ENCODE peak calls at places on chromosomes 5 and 9, in six cellular contexts. Y is A549; Q is right atrium auricular region; O is CD4-positive, alpha-beta memory T cell; S is kidney; J is A673. L is an unnamed sample. For H3K9me3, the result is how much of the 10 kb centered on the place peaks cover.

GRCh38 chr5:127492854-127493738 is 24.3 kb upstream of the PRRC1 start:
- DNase-seq in Y (peak), Q (no peak), O (peak), S (no peak), J (peak), L (no peak)

GRCh38 chr9:78566948-78567675 is 270.2 kb downstream of the PSAT1 start:
- DNase-seq in Y (no peak), Q (no peak), O (no peak), S (no peak), J (no peak), L (no peak)

GRCh38 chr9:133991964-133992779 is at the start of gene VAV2:
- DNase-seq in Y (peak), Q (no peak), O (peak), S (peak), J (peak), L (no peak)

GRCh38 chr5:151082976-151083651 is 2.3 kb upstream of the TNIP1 start:
- DNase-seq in Y (peak), Q (no peak), O (peak), S (no peak), J (no peak), L (peak)

GRCh38 chr9:116842658-116843057 is 155.6 kb downstream of the TRIM32 start:
- DNase-seq in Y (no peak), Q (no peak), O (no peak), S (no peak), J (no peak), L (no peak)

GRCh38 chr5:171542504-171543150 is 123.2 kb downstream of the FGF18 start:
- DNase-seq in Y (no peak), Q (no peak), O (no peak), S (peak), J (no peak), L (no peak)

GRCh38 chr9:98345011-98345410 is 89.6 kb upstream of the TBC1D2 start:
- DNase-seq in Y (no peak), Q (no peak), O (no peak), S (no peak), J (no peak), L (no peak)

GRCh38 chr9:133569109-133569785 is 34.7 kb downstream of the ADAMTSL2 start:
- DNase-seq in Y (no peak), Q (no peak), O (no peak), S (no peak), J (no peak), L (no peak)

GRCh38 chr9:22022396-22022795 is 13.3 kb upstream of the CDKN2B start:
- DNase-seq in Y (no peak), Q (no peak), O (no peak), S (no peak), J (no peak), L (no peak)

GRCh38 chr5:56496581-56497063 is 263.5 kb upstream of the ANKRD55 start:
- DNase-seq in Y (no peak), Q (no peak), O (no peak), S (no peak), J (no peak), L (no peak)

GRCh38 chr9:79709945-79710674 is 138.3 kb downstream of the TLE4 start:
- DNase-seq in Y (no peak), Q (no peak), O (no peak), S (no peak), J (no peak), L (no peak)

GRCh38 chr9:133989554-133990365 is 2.4 kb downstream of the VAV2 start:
- DNase-seq in Y (no peak), Q (no peak), O (no peak), S (peak), J (no peak), L (no peak)

GRCh38 chr5:136028782-136029742 is at the start of gene TGFBI:
- DNase-seq in Y (peak), Q (peak), O (peak), S (peak), J (peak), L (peak)

GRCh38 chr5:126745259-126745992 is 31.5 kb upstream of the LMNB1 start:
- DNase-seq in Y (no peak), Q (no peak), O (no peak), S (no peak), J (no peak), L (no peak)

GRCh38 chr5:130642461-130642860 is 522.6 kb downstream of the HINT1 start:
- DNase-seq in Y (no peak), Q (no peak), O (no peak), S (no peak), J (no peak), L (no peak)

GRCh38 chr5:163846512-163846911 is 341.1 kb downstream of the MAT2B start:
- DNase-seq in Y (no peak), Q (no peak), O (no peak), S (no peak), J (no peak), L (no peak)

GRCh38 chr9:75039006-75039405 is 10.9 kb upstream of the CARNMT1 start:
- DNase-seq in Y (no peak), Q (no peak), O (no peak), S (no peak), J (no peak), L (no peak)

GRCh38 chr9:5569357-5569756 is 59.0 kb downstream of the PDCD1LG2 start:
- DNase-seq in Y (no peak), Q (no peak), O (no peak), S (no peak), J (no peak), L (no peak)

GRCh38 chr9:128902351-128903078 is 18.3 kb upstream of the PHYHD1 start:
- DNase-seq in Y (no peak), Q (no peak), O (peak), S (peak), J (no peak), L (peak)

GRCh38 chr5:134125195-134126015 is 10.9 kb downstream of the TCF7 start:
- DNase-seq in Y (no peak), Q (no peak), O (no peak), S (no peak), J (no peak), L (no peak)

GRCh38 chr5:132012385-132013005 is 1.0 kb upstream of the ACSL6 start:
- DNase-seq in Y (no peak), Q (no peak), O (no peak), S (peak), J (peak), L (no peak)

GRCh38 chr5:31911291-31912265 is 262.5 kb downstream of the GOLPH3 start:
- DNase-seq in Y (no peak), Q (no peak), O (no peak), S (no peak), J (no peak), L (no peak)

GRCh38 chr5:131413605-131414559 is 150.0 kb downstream of the CDC42SE2 start:
- DNase-seq in Y (no peak), Q (no peak), O (no peak), S (no peak), J (peak), L (no peak)

GRCh38 chr9:75188756-75189155 is 100.4 kb downstream of the OSTF1 start:
- DNase-seq in Y (no peak), Q (no peak), O (no peak), S (no peak), J (no peak), L (no peak)

GRCh38 chr9:137294684-137295312 is 7.3 kb downstream of the NRARP start:
- DNase-seq in Y (no peak), Q (no peak), O (peak), S (peak), J (peak), L (no peak)

GRCh38 chr9:78133751-78134150 is 102.1 kb upstream of the CEP78 start:
- DNase-seq in Y (no peak), Q (no peak), O (no peak), S (no peak), J (no peak), L (no peak)

GRCh38 chr5:54087436-54087835 is 222.9 kb downstream of the ARL15 start:
- DNase-seq in Y (no peak), Q (no peak), O (no peak), S (no peak), J (no peak), L (no peak)

GRCh38 chr5:107673106-107673367 is 2.3 kb upstream of the EFNA5 start:
- DNase-seq in Y (no peak), Q (no peak), O (no peak), S (no peak), J (no peak), L (no peak)

GRCh38 chr5:177433658-177434217 is 7.3 kb downstream of the GRK6 start:
- DNase-seq in Y (no peak), Q (no peak), O (no peak), S (no peak), J (no peak), L (no peak)

GRCh38 chr9:86721843-86722705 is 225.2 kb downstream of the GAS1 start:
- DNase-seq in Y (no peak), Q (peak), O (no peak), S (no peak), J (peak), L (no peak)

GRCh38 chr9:77763566-77763965 is 115.4 kb upstream of the GNA14 start:
- DNase-seq in Y (no peak), Q (no peak), O (no peak), S (no peak), J (no peak), L (no peak)

GRCh38 chr5:139561655-139562451 is 714 bp downstream of the UBE2D2 start:
- DNase-seq in Y (peak), Q (peak), O (no peak), S (no peak), J (peak), L (peak)

GRCh38 chr9:100111235-100111634 is 12.2 kb downstream of the INVS start:
- DNase-seq in Y (no peak), Q (peak), O (no peak), S (peak), J (peak), L (no peak)

GRCh38 chr5:96377167-96377566 is 55.9 kb downstream of the PCSK1 start:
- DNase-seq in Y (no peak), Q (no peak), O (no peak), S (no peak), J (no peak), L (no peak)

GRCh38 chr9:89701221-89701798 is 96.5 kb downstream of the GADD45G start:
- DNase-seq in Y (no peak), Q (no peak), O (peak), S (no peak), J (no peak), L (peak)

GRCh38 chr5:149857499-149857898 is 87.1 kb downstream of the PDE6A start:
- DNase-seq in Y (no peak), Q (peak), O (no peak), S (peak), J (peak), L (no peak)

GRCh38 chr5:93598141-93598996 is 15.3 kb downstream of the NR2F1 start:
- DNase-seq in Y (no peak), Q (no peak), O (no peak), S (peak), J (no peak), L (no peak)

GRCh38 chr9:33835625-33836260 is 18.8 kb downstream of the UBE2R2 start:
- DNase-seq in Y (no peak), Q (peak), O (no peak), S (no peak), J (no peak), L (no peak)

GRCh38 chr9:101758300-101758930 is 20.0 kb upstream of the GRIN3A start:
- DNase-seq in Y (no peak), Q (no peak), O (no peak), S (no peak), J (peak), L (no peak)
- H3K9me3 ChIP-seq in Y (under half), Q (under half), O (under half), S (under half), J (under half), L (under half)

GRCh38 chr5:2704111-2704510 is 47.4 kb downstream of the IRX2 start:
- DNase-seq in Y (no peak), Q (no peak), O (no peak), S (no peak), J (no peak), L (no peak)

GRCh38 chr5:2702096-2702879 is 49.2 kb downstream of the IRX2 start:
- DNase-seq in Y (no peak), Q (no peak), O (no peak), S (no peak), J (no peak), L (no peak)

GRCh38 chr5:2704806-2705645 is 46.5 kb downstream of the IRX2 start:
- DNase-seq in Y (no peak), Q (no peak), O (no peak), S (no peak), J (no peak), L (no peak)

GRCh38 chr5:2703041-2703440 is 48.4 kb downstream of the IRX2 start:
- DNase-seq in Y (no peak), Q (no peak), O (no peak), S (no peak), J (no peak), L (no peak)

DNA sequence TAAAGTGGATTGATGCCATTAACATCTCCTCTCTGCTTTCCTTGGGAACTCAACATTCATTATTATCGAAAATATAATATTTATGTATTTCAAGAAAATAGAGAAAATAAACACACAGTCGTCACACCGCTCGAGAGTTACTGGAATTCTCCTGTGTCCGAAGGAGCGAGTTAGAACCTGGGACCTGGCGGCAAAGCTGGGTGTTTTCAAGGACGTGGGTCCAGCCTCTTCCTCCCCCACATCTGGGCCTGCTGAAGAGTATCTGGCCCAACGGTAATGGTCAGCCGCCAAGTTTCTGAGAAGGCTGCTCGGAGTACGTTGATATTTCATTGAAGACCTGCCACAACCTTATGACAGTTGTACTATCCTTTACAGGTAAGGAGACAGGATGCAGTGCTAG is 47.9 kb downstream of the IRX2 start:
- DNase-seq in Y (no peak), Q (no peak), O (no peak), S (no peak), J (no peak), L (no peak)
- H3K9me3 ChIP-seq in Y (under half), Q (under half), O (under half), S (under half), J (under half), L (under half)

GRCh38 chr9:120926397-120926928 is at the start of gene TRAF1:
- DNase-seq in Y (no peak), Q (no peak), O (no peak), S (no peak), J (no peak), L (no peak)

GRCh38 chr9:120927125-120928014 is 774 bp upstream of the TRAF1 start:
- DNase-seq in Y (no peak), Q (no peak), O (no peak), S (no peak), J (no peak), L (no peak)

GRCh38 chr9:120928720-120929389 is 2.3 kb upstream of the TRAF1 start:
- DNase-seq in Y (peak), Q (peak), O (peak), S (peak), J (peak), L (peak)

GRCh38 chr9:120929392-120929791 is 2.8 kb upstream of the TRAF1 start:
- DNase-seq in Y (no peak), Q (no peak), O (no peak), S (no peak), J (no peak), L (no peak)

DNA sequence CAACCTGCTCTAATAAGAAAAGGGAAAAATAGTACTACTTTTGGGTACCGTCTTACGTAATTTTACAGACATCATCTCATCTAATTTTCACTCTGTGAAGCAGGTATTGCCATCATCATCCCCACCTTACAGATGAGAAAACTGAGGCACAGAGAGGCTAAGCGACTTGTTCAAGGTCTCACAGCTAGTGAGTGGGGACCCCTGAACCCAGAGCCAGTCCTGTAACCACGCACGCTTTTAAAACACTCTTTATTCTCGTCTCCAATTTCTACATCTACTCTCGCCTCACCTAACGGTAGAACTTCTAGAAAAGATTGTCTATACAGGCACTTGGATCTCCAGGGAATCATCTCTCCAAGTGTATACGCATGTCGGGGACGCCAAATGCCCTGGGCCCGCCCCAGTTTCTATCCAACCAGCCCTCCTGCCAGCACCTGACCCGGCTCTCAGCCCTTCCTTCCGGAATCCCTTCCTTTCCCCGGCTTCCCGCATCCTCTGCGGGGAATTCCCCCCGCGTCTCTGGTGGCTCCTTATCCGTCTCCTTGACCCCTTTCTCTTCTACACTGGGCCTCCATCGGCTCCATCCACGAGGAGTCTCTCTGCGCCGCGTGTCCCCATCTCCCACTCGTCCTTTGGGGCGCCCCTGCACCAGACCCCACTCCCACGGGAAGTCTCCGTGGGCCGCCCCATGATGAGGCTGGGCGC is 1.6 kb upstream of the TRAF1 start:
- DNase-seq in Y (no peak), Q (no peak), O (no peak), S (peak), J (peak), L (peak)
- H3K9me3 ChIP-seq in Y (under half), Q (under half), O (under half), S (under half), J (under half), L (under half)

GRCh38 chr5:43320846-43321245 is 7.6 kb upstream of the HMGCS1 start:
- DNase-seq in Y (no peak), Q (no peak), O (no peak), S (no peak), J (no peak), L (no peak)
- H3K9me3 ChIP-seq in Y (under half), Q (under half), O (under half), S (under half), J (under half), L (under half)

DNA sequence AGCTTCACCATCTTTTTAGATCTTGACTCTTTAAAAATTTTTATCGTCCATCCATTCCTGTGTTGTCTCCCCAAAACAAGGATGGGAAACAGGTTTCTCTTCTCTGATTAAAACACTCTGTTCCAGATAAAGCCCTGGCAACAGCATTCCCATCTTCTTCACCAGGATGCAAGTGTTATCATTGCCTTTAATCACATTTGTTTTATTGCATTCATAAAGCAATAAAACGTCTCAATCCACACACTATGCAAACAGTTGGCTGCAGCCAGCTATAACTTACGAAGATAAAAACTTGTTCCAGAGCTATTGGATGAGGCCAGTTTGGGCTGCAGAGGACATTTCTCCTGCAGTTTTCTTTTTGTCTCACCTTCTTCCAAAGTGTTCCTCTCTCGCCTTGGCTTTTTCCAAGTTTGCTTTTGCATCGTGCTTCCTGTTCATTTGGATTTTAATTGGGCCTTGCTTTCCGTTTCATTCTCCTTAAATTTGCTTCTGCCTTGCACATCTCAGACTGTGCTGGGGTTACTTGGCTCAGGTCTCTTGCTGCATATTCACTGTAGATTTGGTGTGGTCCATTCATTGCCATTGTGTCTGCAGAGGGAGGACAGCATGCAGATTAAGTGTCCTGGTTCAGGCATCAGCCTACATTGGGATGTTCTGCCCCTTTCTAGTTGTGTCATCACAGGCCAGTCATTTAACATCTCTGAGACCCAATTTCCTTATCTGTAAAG is 136.5 kb upstream of the LIFR start:
- DNase-seq in Y (no peak), Q (no peak), O (no peak), S (no peak), J (no peak), L (no peak)
- H3K9me3 ChIP-seq in Y (under half), Q (under half), O (under half), S (under half), J (under half), L (under half)

GRCh38 chr9:82574911-82575310 is 488.0 kb downstream of the RASEF start:
- DNase-seq in Y (no peak), Q (no peak), O (no peak), S (no peak), J (no peak), L (no peak)
- H3K9me3 ChIP-seq in Y (under half), Q (under half), O (under half), S (under half), J (under half), L (under half)

GRCh38 chr5:14218480-14218879 is 75.3 kb downstream of the TRIO start:
- DNase-seq in Y (no peak), Q (no peak), O (no peak), S (no peak), J (no peak), L (no peak)
- H3K9me3 ChIP-seq in Y (under half), Q (under half), O (under half), S (under half), J (under half), L (under half)